ENCODE peak calls at places on chromosomes 7 and 10, in five cellular contexts. P is H9, S is mesenchymal stem cell, E is neuronal stem cell, T is H1. H is an unnamed sample.

GRCh38 chr10:73857446-73857845 is 16.9 kb downstream of the CAMK2G start:
- DNase-seq in P (no peak), S (no peak), E (no peak), T (no peak), H (no peak)

GRCh38 chr7:27173412-27174076 is 576 bp downstream of the HOXA10 start:
- DNase-seq in P (peak; percentile 46), S (peak; percentile 50), E (no peak), T (no peak), H (peak; percentile 40)

GRCh38 chr7:156634117-156634516 is 6.5 kb upstream of the RNF32 start:
- DNase-seq in P (no peak), S (no peak), E (no peak), T (no peak), H (peak; percentile 87)

GRCh38 chr10:24104895-24105294 is 104.0 kb upstream of the KIAA1217 start:
- DNase-seq in P (no peak), S (no peak), E (no peak), T (no peak), H (no peak)

GRCh38 chr7:148286150-148286549 is 304.4 kb upstream of the C7orf33 start:
- DNase-seq in P (no peak), S (peak; percentile 13), E (no peak), T (no peak), H (peak; percentile 38)

GRCh38 chr10:98556061-98556460 is 109.3 kb upstream of the HPS1 start:
- DNase-seq in P (no peak), S (peak; percentile 58), E (no peak), T (no peak), H (no peak)

GRCh38 chr7:3267928-3268690 is 32.9 kb upstream of the SDK1 start:
- DNase-seq in P (no peak), S (peak; percentile 95), E (no peak), T (no peak), H (no peak)

GRCh38 chr10:71975891-71976725 is 11.9 kb downstream of the CHST3 start:
- DNase-seq in P (no peak), S (peak; percentile 83), E (no peak), T (no peak), H (no peak)

GRCh38 chr7:140079121-140079536 is 16.4 kb upstream of the PARP12 start:
- DNase-seq in P (peak; percentile 82), S (peak; percentile 12), E (peak; percentile 32), T (peak; percentile 31), H (no peak)

GRCh38 chr7:137579913-137580640 is 236.5 kb upstream of the PTN start:
- DNase-seq in P (no peak), S (peak; percentile 83), E (no peak), T (no peak), H (no peak)

GRCh38 chr7:125020801-125021200 is 91.2 kb upstream of the POT1 start:
- DNase-seq in P (no peak), S (no peak), E (no peak), T (no peak), H (no peak)

GRCh38 chr7:137454169-137455166 is 110.9 kb upstream of the PTN start:
- DNase-seq in P (no peak), S (peak; percentile 97), E (peak; percentile 48), T (no peak), H (peak; percentile 80)

GRCh38 chr10:80075781-80076180 is 2.7 kb upstream of the TMEM254 start:
- DNase-seq in P (no peak), S (peak; percentile 50), E (no peak), T (no peak), H (no peak)

GRCh38 chr7:46032353-46032752 is 111.3 kb upstream of the IGFBP3 start:
- DNase-seq in P (no peak), S (no peak), E (no peak), T (no peak), H (peak; percentile 83)

GRCh38 chr7:52794621-52795020 is 240.8 kb upstream of the POM121L12 start:
- DNase-seq in P (no peak), S (no peak), E (no peak), T (no peak), H (no peak)

GRCh38 chr10:121558246-121558645 is 40.0 kb downstream of the FGFR2 start:
- DNase-seq in P (no peak), S (no peak), E (no peak), T (no peak), H (no peak)

GRCh38 chr10:121556918-121557573 is 41.2 kb downstream of the FGFR2 start:
- DNase-seq in P (no peak), S (no peak), E (no peak), T (no peak), H (no peak)

GRCh38 chr10:121559321-121559720 is 38.9 kb downstream of the FGFR2 start:
- DNase-seq in P (no peak), S (no peak), E (no peak), T (no peak), H (no peak)

GRCh38 chr10:121553861-121554264 is 44.4 kb downstream of the FGFR2 start:
- DNase-seq in P (no peak), S (no peak), E (no peak), T (no peak), H (peak; percentile 98)

DNA sequence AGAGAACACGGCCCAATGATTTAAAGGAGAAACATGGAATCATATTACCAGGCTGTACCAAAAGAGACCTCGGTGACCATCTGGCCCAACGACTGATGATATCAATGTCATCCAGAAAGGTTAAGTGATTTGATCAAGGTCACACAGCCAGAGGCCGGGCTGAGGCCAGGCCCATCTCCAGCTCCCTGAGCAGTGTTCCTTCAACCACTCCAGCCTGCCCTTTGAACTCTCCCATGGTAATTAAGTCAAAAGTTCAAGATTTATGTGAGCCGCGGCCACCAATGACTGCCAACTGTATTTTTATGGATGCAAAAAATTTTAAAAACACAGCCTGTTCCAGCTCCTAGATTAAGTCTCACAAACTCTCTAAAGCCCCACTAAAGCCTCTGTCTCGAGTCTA is 41.8 kb downstream of the FGFR2 start:
- DNase-seq in P (no peak), S (no peak), E (no peak), T (no peak), H (no peak)
- H3K4me1 ChIP-seq in P (peaks cover 9% of the 10 kb centered on the region), S (peaks cover 2% of the 10 kb centered on the region), E (peaks cover 9% of the 10 kb centered on the region), T (peaks cover 32% of the 10 kb centered on the region), H (peaks cover 7% of the 10 kb centered on the region)

GRCh38 chr7:129825005-129825553 is 127.7 kb downstream of the UBE2H start:
- DNase-seq in P (peak; percentile 99), S (peak; percentile 54), E (peak; percentile 61), T (peak; percentile 95), H (peak; percentile 82)

GRCh38 chr7:129825554-129826267 is 127.0 kb downstream of the UBE2H start:
- DNase-seq in P (peak; percentile 89), S (peak; percentile 71), E (peak; percentile 78), T (no peak), H (peak; percentile 94)

GRCh38 chr7:129816742-129817141 is 136.0 kb downstream of the UBE2H start:
- DNase-seq in P (no peak), S (no peak), E (no peak), T (no peak), H (no peak)

GRCh38 chr7:129824291-129825004 is 128.3 kb downstream of the UBE2H start:
- DNase-seq in P (no peak), S (no peak), E (no peak), T (no peak), H (no peak)

DNA sequence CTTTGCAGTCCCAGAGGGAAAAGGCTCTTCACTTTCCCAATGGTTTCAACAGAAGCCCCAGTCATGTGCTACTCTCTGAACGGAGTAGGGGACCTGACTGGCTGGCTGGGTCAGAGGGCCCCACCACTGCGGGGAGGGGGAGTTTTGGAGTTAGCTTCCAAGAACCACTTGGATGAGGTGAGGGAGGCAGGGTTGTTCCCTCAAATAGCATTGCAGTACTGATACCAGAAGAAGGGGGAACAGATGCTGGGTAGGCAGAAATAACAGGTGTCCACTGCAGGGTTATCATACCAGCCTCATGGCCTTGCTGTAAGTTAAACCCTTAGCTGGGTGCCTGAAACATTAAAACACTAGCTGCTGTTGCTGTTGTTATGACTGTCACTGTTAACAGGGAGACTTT is 131.3 kb downstream of the UBE2H start:
- DNase-seq in P (no peak), S (no peak), E (no peak), T (no peak), H (no peak)
- H2BK12ac ChIP-seq in P (no peak overlapping the region), S (no peak overlapping the region), E (no peak overlapping the region), T (no peak overlapping the region), H (no peak overlapping the region)

DNA sequence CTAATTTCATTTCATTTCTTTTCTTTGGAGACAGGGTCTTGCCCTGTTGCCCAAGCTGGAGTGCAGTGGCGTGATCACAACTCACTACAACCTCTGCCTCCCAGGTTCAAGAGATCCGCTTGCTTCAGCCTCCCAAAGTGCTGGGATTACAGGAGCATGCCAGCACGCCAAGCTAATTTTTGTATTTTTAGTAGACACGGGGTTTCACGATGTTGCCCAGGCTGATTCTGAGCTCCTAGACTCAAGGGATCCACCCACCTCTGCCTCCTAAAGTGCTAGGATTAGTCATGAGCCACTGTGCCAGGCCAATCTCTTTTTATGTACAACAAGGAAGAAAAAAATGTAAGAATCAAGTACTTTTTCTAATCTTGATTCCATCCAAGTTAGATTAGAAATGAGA is 10.7 kb upstream of the KMT2E start:
- DNase-seq in P (no peak), S (peak; percentile 77), E (no peak), T (no peak), H (no peak)
- H3K4me1 ChIP-seq in P (no peaks in the 10 kb centered on the region), S (peaks cover 10% of the 10 kb centered on the region), E (peaks cover 4% of the 10 kb centered on the region), T (peaks cover 8% of the 10 kb centered on the region), H (peaks cover 17% of the 10 kb centered on the region)

GRCh38 chr10:67438605-67439258 is 257.3 kb downstream of the CTNNA3 start:
- DNase-seq in P (no peak), S (no peak), E (no peak), T (no peak), H (no peak)
- H2BK12ac ChIP-seq in P (no peak overlapping the region), S (no peak overlapping the region), E (no peak overlapping the region), T (no peak overlapping the region), H (no peak overlapping the region)

DNA sequence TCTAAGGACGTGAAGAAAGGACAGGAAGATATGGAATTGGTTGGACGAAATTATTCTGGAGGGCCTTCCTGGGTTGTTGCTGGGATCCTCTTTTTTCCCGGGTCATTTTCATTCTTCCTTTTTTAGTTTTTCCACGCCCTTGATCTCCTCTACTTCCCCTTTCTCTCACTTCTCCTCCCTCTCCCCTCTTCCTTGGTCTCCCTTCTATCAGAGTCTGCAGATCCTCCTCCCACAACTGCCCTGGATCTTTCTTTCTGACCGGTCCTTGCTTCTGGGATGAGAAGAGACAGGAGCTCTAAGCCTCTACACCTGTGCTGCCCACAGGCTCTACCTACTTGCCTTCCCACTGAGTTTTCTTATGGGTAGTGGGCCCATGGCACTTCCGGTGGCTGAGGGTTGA is 103.7 kb upstream of the RELN start:
- DNase-seq in P (no peak), S (no peak), E (no peak), T (no peak), H (no peak)
- H3K4me1 ChIP-seq in P (no peaks in the 10 kb centered on the region), S (no peaks in the 10 kb centered on the region), E (peaks cover 2% of the 10 kb centered on the region), T (no peaks in the 10 kb centered on the region), H (no peaks in the 10 kb centered on the region)

H was measured in trophoblast cell.